ENCODE peak calls at places on chromosomes 11 and 22, in five cellular contexts. One of them, this sample, is unnamed.

GRCh38 chr11:61119571-61119970 is 17.3 kb downstream of the CD5 start:
- DNase-seq in HCT116: no peak
- DNase-seq in HepG2: no peak
- DNase-seq in K562: no peak
- DNase-seq in SK-N-SH: no peak
- DNase-seq in this sample: no peak

GRCh38 chr22:24592846-24593809 is at the start of gene LRRC75B:
- DNase-seq in HCT116: peak
- DNase-seq in K562: peak
- DNase-seq in HepG2: peak
- DNase-seq in SK-N-SH: peak
- DNase-seq in this sample: peak

GRCh38 chr11:10494636-10495463 is 39.8 kb downstream of the AMPD3 start:
- DNase-seq in HepG2: no peak
- DNase-seq in HCT116: no peak
- DNase-seq in SK-N-SH: no peak
- DNase-seq in K562: no peak
- DNase-seq in this sample: no peak

GRCh38 chr11:130216591-130217132 is 57.1 kb downstream of the ST14 start:
- DNase-seq in HCT116: no peak
- DNase-seq in K562: no peak
- DNase-seq in HepG2: no peak
- DNase-seq in SK-N-SH: no peak
- DNase-seq in this sample: peak

GRCh38 chr11:129938764-129939163 is 43.4 kb upstream of the NFRKB start:
- DNase-seq in HCT116: no peak
- DNase-seq in HepG2: no peak
- DNase-seq in K562: no peak
- DNase-seq in SK-N-SH: no peak
- DNase-seq in this sample: no peak

GRCh38 chr22:22748297-22748743 is 103.9 kb downstream of the GGTLC2 start:
- DNase-seq in SK-N-SH: peak
- DNase-seq in K562: peak
- DNase-seq in HCT116: no peak
- DNase-seq in HepG2: peak
- DNase-seq in this sample: no peak

GRCh38 chr11:61053198-61053597 is 49.1 kb upstream of the CD5 start:
- DNase-seq in K562: no peak
- DNase-seq in HCT116: no peak
- DNase-seq in HepG2: no peak
- DNase-seq in SK-N-SH: no peak
- DNase-seq in this sample: no peak

GRCh38 chr22:49368221-49368975 is 459.3 kb downstream of the BRD1 start:
- DNase-seq in K562: no peak
- DNase-seq in HCT116: no peak
- DNase-seq in HepG2: no peak
- DNase-seq in SK-N-SH: no peak
- DNase-seq in this sample: no peak

GRCh38 chr22:49512471-49512870 is 315.2 kb downstream of the BRD1 start:
- DNase-seq in SK-N-SH: no peak
- DNase-seq in HepG2: no peak
- DNase-seq in HCT116: no peak
- DNase-seq in K562: no peak
- DNase-seq in this sample: no peak

GRCh38 chr11:133902506-133902905 is 54.3 kb downstream of the IGSF9B start:
- DNase-seq in HepG2: no peak
- DNase-seq in HCT116: no peak
- DNase-seq in SK-N-SH: no peak
- DNase-seq in K562: no peak
- DNase-seq in this sample: no peak

GRCh38 chr22:30246962-30247376 is 410 bp upstream of the LIF start:
- DNase-seq in K562: no peak
- DNase-seq in HepG2: no peak
- DNase-seq in HCT116: no peak
- DNase-seq in SK-N-SH: peak
- DNase-seq in this sample: no peak

GRCh38 chr11:44071157-44071556 is 5.1 kb downstream of the ACCS start:
- DNase-seq in K562: no peak
- DNase-seq in HepG2: no peak
- DNase-seq in HCT116: no peak
- DNase-seq in SK-N-SH: no peak
- DNase-seq in this sample: no peak

GRCh38 chr11:35951659-35952058 is 7.8 kb downstream of the LDLRAD3 start:
- DNase-seq in K562: no peak
- DNase-seq in SK-N-SH: no peak
- DNase-seq in HepG2: no peak
- DNase-seq in HCT116: no peak
- DNase-seq in this sample: no peak

GRCh38 chr11:46906596-46906995 is 11.8 kb downstream of the LRP4 start:
- DNase-seq in HCT116: no peak
- DNase-seq in K562: peak
- DNase-seq in SK-N-SH: no peak
- DNase-seq in HepG2: no peak
- DNase-seq in this sample: no peak

GRCh38 chr11:68542617-68543016 is 82.1 kb downstream of the PPP6R3 start:
- DNase-seq in HCT116: no peak
- DNase-seq in SK-N-SH: no peak
- DNase-seq in HepG2: no peak
- DNase-seq in K562: no peak
- DNase-seq in this sample: no peak

GRCh38 chr11:130897262-130898182 is 18.8 kb downstream of the SNX19 start:
- DNase-seq in HepG2: no peak
- DNase-seq in SK-N-SH: no peak
- DNase-seq in HCT116: no peak
- DNase-seq in K562: no peak
- DNase-seq in this sample: no peak

GRCh38 chr22:48300877-48301276 is 1526.8 kb downstream of the BRD1 start:
- DNase-seq in HCT116: no peak
- DNase-seq in K562: no peak
- DNase-seq in SK-N-SH: peak
- DNase-seq in HepG2: no peak
- DNase-seq in this sample: no peak

GRCh38 chr22:48301908-48302307 is 1525.8 kb downstream of the BRD1 start:
- DNase-seq in HCT116: no peak
- DNase-seq in HepG2: no peak
- DNase-seq in K562: no peak
- DNase-seq in SK-N-SH: no peak
- DNase-seq in this sample: no peak

GRCh38 chr22:48299801-48300200 is 1527.9 kb downstream of the BRD1 start:
- DNase-seq in HCT116: no peak
- DNase-seq in HepG2: no peak
- DNase-seq in SK-N-SH: peak
- DNase-seq in K562: no peak
- DNase-seq in this sample: no peak

GRCh38 chr22:48302657-48303359 is 1524.9 kb downstream of the BRD1 start:
- DNase-seq in K562: no peak
- DNase-seq in HepG2: no peak
- DNase-seq in SK-N-SH: no peak
- DNase-seq in HCT116: no peak
- DNase-seq in this sample: no peak

DNA sequence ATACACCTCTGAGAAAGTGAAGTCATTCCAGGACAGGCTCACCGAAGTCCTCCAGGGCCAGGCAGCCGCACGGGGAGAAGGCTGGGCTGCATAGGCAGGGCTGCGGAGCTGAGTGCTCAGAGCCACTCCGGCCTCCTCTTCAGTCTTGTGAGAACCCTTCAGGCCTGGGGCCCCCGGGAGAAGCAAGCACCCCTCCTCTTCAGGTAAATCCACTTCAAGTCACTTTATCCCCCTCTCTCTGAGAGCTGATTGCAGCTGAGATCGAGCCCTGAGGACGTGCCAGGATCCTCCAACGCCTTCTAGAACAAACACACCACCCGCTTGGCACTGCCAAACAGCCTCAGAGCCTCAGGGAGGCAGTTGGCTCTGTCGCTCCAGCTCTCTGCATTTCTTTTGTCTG is 1526.3 kb downstream of the BRD1 start:
- DNase-seq in HepG2: no peak
- DNase-seq in HCT116: no peak
- DNase-seq in SK-N-SH: peak
- DNase-seq in K562: no peak
- DNase-seq in this sample: no peak
- TF ChIP-seq JUND in HepG2: no peak
- TF ChIP-seq JUND in HCT116: no peak
- TF ChIP-seq JUND in SK-N-SH: no peak
- TF ChIP-seq JUND in K562: no peak
- TF ChIP-seq JUND in this sample: no peak

DNA sequence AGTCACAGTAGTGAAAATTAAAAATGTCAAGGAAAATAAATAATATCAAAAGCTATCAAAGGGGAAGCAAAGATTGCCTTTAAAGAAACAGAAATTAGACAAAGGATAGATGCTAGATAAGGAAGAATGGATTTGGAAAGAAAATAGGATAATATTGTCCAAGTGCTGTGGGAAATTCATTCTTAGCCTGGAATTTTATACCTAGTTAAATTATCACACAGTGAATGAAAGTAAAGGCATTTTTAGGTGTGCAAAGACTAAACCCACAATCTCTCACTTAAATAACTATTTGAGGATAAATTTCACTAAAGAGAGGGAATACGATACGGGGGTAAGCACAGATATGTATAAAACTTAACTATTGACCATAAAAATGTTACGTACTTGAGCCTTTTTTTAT is 511.1 kb downstream of the TMEM135 start:
- DNase-seq in SK-N-SH: no peak
- DNase-seq in K562: no peak
- DNase-seq in HCT116: no peak
- DNase-seq in HepG2: no peak
- DNase-seq in this sample: no peak
- TF ChIP-seq JUND in SK-N-SH: no peak
- TF ChIP-seq JUND in K562: no peak
- TF ChIP-seq JUND in HCT116: no peak
- TF ChIP-seq JUND in HepG2: no peak
- TF ChIP-seq JUND in this sample: no peak

GRCh38 chr11:65470433-65470832 is 28.4 kb upstream of the MALAT1 start:
- DNase-seq in HCT116: no peak
- DNase-seq in K562: no peak
- DNase-seq in SK-N-SH: no peak
- DNase-seq in HepG2: no peak
- DNase-seq in this sample: no peak
- TF ChIP-seq JUND in HCT116: no peak
- TF ChIP-seq JUND in K562: no peak
- TF ChIP-seq JUND in SK-N-SH: no peak
- TF ChIP-seq JUND in HepG2: no peak
- TF ChIP-seq JUND in this sample: no peak

DNA sequence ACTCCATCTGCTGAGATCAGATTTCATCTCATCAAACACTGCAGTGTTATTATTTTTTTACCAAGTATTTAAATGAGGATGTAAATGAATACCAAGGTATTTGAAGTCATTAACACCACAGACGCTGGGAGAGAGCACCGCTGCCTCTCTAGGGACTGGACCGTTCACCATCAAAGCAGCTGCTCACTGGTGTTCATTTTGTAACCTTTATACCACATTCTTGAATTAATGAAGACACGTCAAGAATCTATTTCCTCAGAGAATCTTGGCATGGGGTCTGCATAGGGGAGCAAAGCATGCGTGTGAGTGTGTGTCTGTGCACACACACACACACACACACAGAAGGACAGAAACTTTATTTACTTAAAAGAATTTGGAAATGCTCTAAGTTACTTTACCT is 15.6 kb downstream of the SIAE start:
- DNase-seq in SK-N-SH: no peak
- DNase-seq in HCT116: no peak
- DNase-seq in K562: no peak
- DNase-seq in HepG2: no peak
- DNase-seq in this sample: no peak
- TF ChIP-seq JUND in SK-N-SH: no peak
- TF ChIP-seq JUND in HCT116: no peak
- TF ChIP-seq JUND in K562: no peak
- TF ChIP-seq JUND in HepG2: no peak
- TF ChIP-seq JUND in this sample: no peak

GRCh38 chr11:77506857-77507256 is 33.0 kb upstream of the PAK1 start:
- DNase-seq in HCT116: peak
- DNase-seq in K562: no peak
- DNase-seq in HepG2: no peak
- DNase-seq in SK-N-SH: peak
- DNase-seq in this sample: peak
- TF ChIP-seq JUND in HCT116: no peak
- TF ChIP-seq JUND in K562: no peak
- TF ChIP-seq JUND in HepG2: no peak
- TF ChIP-seq JUND in SK-N-SH: peak
- TF ChIP-seq JUND in this sample: no peak

DNA sequence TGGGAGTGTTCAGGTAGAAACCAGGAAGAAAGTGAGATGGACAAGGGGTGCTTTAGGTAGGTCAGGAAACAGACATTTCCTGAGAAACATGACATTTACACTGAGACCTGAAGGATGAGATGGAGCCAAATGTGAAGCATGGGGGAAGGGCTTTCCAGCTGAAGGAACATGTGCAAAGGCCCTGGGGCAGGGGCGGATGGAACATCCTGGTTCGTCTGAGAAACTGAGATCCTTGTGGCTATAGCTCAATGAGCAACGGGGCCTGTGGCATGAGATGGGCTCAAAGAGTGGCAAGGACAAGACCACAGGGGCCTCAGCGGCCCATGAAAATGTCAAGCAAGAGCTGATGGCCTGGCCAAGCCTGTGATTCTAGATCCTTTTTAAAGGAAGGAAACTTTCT is 127.4 kb downstream of the DSCAML1 start:
- DNase-seq in HCT116: no peak
- DNase-seq in K562: no peak
- DNase-seq in HepG2: no peak
- DNase-seq in SK-N-SH: no peak
- DNase-seq in this sample: no peak
- TF ChIP-seq JUND in HCT116: no peak
- TF ChIP-seq JUND in K562: no peak
- TF ChIP-seq JUND in HepG2: no peak
- TF ChIP-seq JUND in SK-N-SH: no peak
- TF ChIP-seq JUND in this sample: no peak

DNA sequence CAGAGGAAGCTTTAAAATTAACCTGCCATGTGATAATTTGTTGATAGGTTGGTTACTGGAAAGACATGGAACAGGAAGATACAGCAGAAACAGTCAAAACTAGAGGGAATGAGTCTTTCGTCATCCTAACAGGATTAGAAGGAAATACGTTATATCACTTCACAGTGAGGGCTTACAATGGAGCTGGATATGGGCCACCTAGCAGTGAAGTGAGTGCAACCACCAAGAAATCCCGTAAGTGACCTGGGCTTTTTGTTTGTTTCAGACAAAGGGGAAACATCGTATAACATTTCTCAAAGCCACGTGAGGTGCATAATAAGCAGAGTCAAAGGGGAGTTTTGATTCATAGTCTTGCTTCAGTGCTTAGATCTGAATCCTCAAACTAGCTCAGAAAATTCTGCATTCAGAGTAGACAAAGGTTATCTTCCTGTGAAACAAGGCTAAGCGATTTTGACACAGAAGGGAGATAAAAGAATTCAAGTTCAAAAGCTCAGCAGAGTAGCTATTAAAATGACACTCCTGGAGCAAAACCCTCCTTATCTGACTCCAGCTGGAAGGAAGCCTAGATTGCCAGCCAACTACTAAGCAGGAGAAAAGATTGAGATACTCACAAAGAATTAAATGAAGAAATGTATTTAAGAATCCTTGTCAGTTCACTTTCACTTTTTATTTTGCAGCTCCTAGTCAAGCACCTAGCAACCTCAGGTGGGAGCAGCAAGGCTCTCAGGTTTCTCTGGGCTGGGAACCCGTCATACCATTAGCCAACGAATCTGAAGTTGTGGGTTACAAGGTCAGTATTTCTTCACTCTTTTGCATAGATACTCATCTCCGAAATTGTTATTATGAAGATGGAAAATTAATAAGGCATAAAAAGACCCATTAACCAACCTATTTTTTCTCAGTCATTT is 346.4 kb upstream of the ARHGAP42 start:
- DNase-seq in SK-N-SH: no peak
- DNase-seq in HCT116: no peak
- DNase-seq in HepG2: no peak
- DNase-seq in K562: no peak
- DNase-seq in this sample: peak
- TF ChIP-seq JUND in SK-N-SH: no peak
- TF ChIP-seq JUND in HCT116: no peak
- TF ChIP-seq JUND in HepG2: no peak
- TF ChIP-seq JUND in K562: no peak
- TF ChIP-seq JUND in this sample: no peak

This sample was measured in T47D.